ENCODE peak calls at places on chromosomes 1 and 21, in four cellular contexts. W is heart left ventricle, S is choroid plexus epithelial cell, F is brain microvascular endothelial cell. V is an unnamed sample.

GRCh38 chr1:42721926-42722325 is 18.1 kb downstream of the CLDN19 start:
- DNase-seq in F (no peak), S (no peak), W (no peak), V (no peak)

GRCh38 chr1:33576821-33577599 is 104.6 kb downstream of the ZSCAN20 start:
- DNase-seq in F (no peak), W (no peak), S (no peak), V (no peak)

GRCh38 chr1:225857256-225857655 is 24.9 kb downstream of the TMEM63A start:
- DNase-seq in F (no peak), W (no peak), S (no peak), V (no peak)

GRCh38 chr1:6703016-6703415 is 1.4 kb upstream of the DNAJC11 start:
- DNase-seq in F (no peak), S (no peak), W (no peak), V (no peak)

GRCh38 chr21:32143222-32143939 is 135.5 kb downstream of the MIS18A start:
- DNase-seq in W (no peak), S (no peak), F (no peak), V (peak)

GRCh38 chr1:64920936-64921589 is 45.3 kb downstream of the JAK1 start:
- DNase-seq in F (peak), W (no peak), S (peak), V (peak)

GRCh38 chr1:199847021-199847420 is 180.5 kb upstream of the NR5A2 start:
- DNase-seq in F (no peak), W (no peak), S (no peak), V (no peak)

GRCh38 chr1:170166518-170167180 is 20.9 kb downstream of the NTMT2 start:
- DNase-seq in F (no peak), W (no peak), S (no peak), V (no peak)

GRCh38 chr1:203089651-203090045 is 3.8 kb upstream of the MYOG start:
- DNase-seq in F (no peak), W (no peak), S (no peak), V (no peak)

GRCh38 chr1:232511172-232511571 is 118.8 kb downstream of the SIPA1L2 start:
- DNase-seq in F (no peak), S (peak), W (no peak), V (no peak)

GRCh38 chr1:47984175-47984789 is 12.9 kb downstream of the TRABD2B start:
- DNase-seq in W (peak), S (no peak), F (no peak), V (no peak)

GRCh38 chr1:241396747-241397691 is 40.0 kb upstream of the RGS7 start:
- DNase-seq in W (no peak), S (peak), F (peak), V (peak)

GRCh38 chr1:154778944-154779343 is 91.1 kb downstream of the KCNN3 start:
- DNase-seq in F (no peak), W (no peak), S (no peak), V (no peak)

GRCh38 chr1:225182701-225183100 is 245.1 kb downstream of the LBR start:
- DNase-seq in S (no peak), W (peak), F (no peak), V (no peak)

GRCh38 chr1:39178541-39179431 is 25.7 kb upstream of the MACF1 start:
- DNase-seq in W (no peak), F (peak), S (peak), V (peak)

DNA sequence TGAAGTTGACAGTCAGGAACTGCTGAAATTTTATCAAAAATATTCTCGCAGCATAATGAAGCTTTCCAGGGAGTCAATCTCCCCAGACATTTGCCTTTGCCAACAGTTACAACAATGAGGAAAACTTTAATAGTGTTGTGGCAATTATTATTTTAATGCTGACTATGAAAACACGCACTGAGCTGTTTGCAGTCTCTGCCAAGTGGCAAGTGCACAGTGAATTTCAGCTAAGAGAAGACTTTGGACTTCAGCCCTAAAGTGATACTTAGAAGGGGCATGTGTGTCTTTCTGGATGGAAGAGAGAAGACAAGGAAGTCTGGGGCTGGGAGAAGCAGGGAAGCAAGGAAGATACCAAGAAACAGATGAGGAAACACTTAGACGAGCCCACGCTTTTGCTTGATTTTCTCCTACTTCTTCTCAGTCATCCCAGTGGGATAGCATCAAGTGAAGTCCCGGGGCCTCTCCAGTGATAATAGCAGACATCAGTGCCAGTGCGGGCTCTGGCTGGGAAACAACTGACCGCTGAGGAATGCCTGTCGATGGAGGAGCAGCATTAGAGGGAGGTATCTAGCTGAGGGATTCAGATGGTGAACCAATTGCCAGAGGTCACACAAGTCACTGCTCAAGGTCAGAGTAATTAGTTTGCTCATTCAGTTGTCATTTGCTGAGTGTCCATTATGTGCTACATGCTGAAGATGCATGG is 196.3 kb downstream of the TTLL7 start:
- DNase-seq in F (no peak), W (no peak), S (no peak), V (no peak)
- TF ChIP-seq CTCF in F (no peak), W (no peak), S (no peak), V (no peak)

GRCh38 chr1:31576743-31577455 is 584 bp downstream of the TINAGL1 start:
- DNase-seq in S (no peak), F (no peak), W (no peak), V (no peak)

GRCh38 chr1:31575373-31576140 is 758 bp upstream of the TINAGL1 start:
- DNase-seq in F (no peak), S (no peak), W (no peak), V (no peak)

GRCh38 chr1:31576201-31576669 is at the start of gene TINAGL1:
- DNase-seq in F (no peak), W (peak), S (peak), V (no peak)

GRCh38 chr1:31579374-31579773 is 3.1 kb downstream of the TINAGL1 start:
- DNase-seq in S (peak), W (peak), F (no peak), V (no peak)

GRCh38 chr1:31577515-31578191 is 1.3 kb downstream of the TINAGL1 start:
- DNase-seq in S (peak), W (no peak), F (no peak), V (peak)
- H3K4me3 ChIP-seq in S (peak), W (peak), F (peak), V (no peak)

GRCh38 chr1:115643219-115643618 is 1.4 kb downstream of the VANGL1 start:
- DNase-seq in W (no peak), F (no peak), S (no peak), V (no peak)

GRCh38 chr1:115643636-115644035 is 1.9 kb downstream of the VANGL1 start:
- DNase-seq in S (no peak), W (no peak), F (no peak), V (no peak)

GRCh38 chr1:115644109-115644508 is 2.3 kb downstream of the VANGL1 start:
- DNase-seq in W (no peak), F (no peak), S (no peak), V (no peak)

GRCh38 chr1:115641762-115642167 is at the start of gene VANGL1:
- DNase-seq in F (peak), W (peak), S (peak), V (peak)

GRCh38 chr1:115642168-115643072 is 650 bp downstream of the VANGL1 start:
- DNase-seq in F (peak), S (peak), W (peak), V (peak)
- TF ChIP-seq CTCF in F (peak), S (peak), W (no peak), V (no peak)

DNA sequence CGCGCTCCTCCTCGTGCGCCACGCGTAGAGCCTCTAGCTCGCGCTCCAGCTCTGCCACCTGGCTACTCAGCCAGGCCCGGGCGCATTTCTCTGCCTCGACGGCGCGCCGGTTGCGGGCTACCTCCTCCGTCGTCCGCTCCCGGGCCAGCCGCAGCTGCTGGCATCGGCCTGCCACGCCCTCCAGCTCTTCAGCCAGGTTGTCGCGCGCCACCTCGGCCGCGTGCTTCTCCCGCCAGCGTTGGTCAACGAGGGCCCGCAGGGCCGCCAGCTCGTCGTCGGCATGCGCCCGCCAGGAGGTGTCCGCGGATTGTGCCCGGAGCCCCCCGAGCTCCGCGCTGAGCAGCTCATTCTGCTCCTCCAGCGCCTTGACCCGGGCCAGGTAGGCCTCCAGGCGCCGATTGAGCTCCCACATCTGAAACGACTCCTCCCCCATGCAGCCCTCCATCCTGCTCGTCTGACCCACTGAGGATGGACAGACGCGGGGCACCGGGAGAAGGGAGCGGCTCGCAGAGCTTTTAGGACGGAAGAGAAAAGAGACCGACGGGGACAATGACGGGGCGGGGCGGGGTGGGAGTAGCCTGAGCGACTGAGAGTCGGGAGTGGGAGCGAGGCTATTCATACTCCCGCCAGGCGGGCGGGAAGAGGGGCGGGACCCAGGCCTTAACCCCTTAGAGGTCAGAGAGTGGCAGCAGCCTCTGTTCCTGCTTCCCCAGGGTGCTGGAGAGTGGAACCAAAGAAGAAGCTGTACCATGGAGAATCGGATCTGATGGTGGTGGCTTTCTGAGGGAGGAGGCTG is at the start of gene NES:
- DNase-seq in S (peak), F (peak), W (peak), V (peak)
- H3K4me3 ChIP-seq in S (peak), F (peak), W (peak), V (peak)

GRCh38 chr21:43211085-43212071 is 42.6 kb downstream of the CRYAA start:
- DNase-seq in F (no peak), S (no peak), W (peak), V (no peak)
- TF ChIP-seq CTCF in F (peak), S (peak), W (peak), V (peak)

GRCh38 chr1:51515312-51515960 is 3.6 kb downstream of the EPS15 start:
- DNase-seq in F (no peak), S (no peak), W (no peak), V (no peak)
- H3K4me3 ChIP-seq in F (no peak), S (no peak), W (peak), V (no peak)

GRCh38 chr1:204376919-204377799 is 17.4 kb upstream of the PLEKHA6 start:
- DNase-seq in S (no peak), W (no peak), F (no peak), V (no peak)
- TF ChIP-seq CTCF in S (no peak), W (no peak), F (no peak), V (no peak)

V was measured in astrocyte of the spinal cord.